ENCODE peak calls at places on chromosomes 13 and 19, in eight cellular contexts. One of them, this sample, is unnamed.

GRCh38 chr13:25165664-25166063 is 6.4 kb downstream of the AMER2 start:
- DNase-seq in progenitor cell of endocrine pancreas: no peak
- DNase-seq in fibroblast of villous mesenchyme: no peak
- DNase-seq in HFF-Myc: no peak
- DNase-seq in ELR: no peak
- DNase-seq in HFFc6: no peak
- DNase-seq in Panc1: no peak
- DNase-seq in foreskin fibroblast: no peak
- DNase-seq in this sample: no peak

GRCh38 chr13:109211616-109212015 is 574.8 kb downstream of the IRS2 start:
- DNase-seq in progenitor cell of endocrine pancreas: no peak
- DNase-seq in fibroblast of villous mesenchyme: peak
- DNase-seq in HFF-Myc: no peak
- DNase-seq in ELR: peak
- DNase-seq in HFFc6: peak
- DNase-seq in Panc1: no peak
- DNase-seq in foreskin fibroblast: peak
- DNase-seq in this sample: no peak

GRCh38 chr13:23469901-23470525 is 36.5 kb upstream of the SACS start:
- DNase-seq in progenitor cell of endocrine pancreas: no peak
- DNase-seq in fibroblast of villous mesenchyme: peak
- DNase-seq in HFF-Myc: peak
- DNase-seq in ELR: peak
- DNase-seq in HFFc6: peak
- DNase-seq in Panc1: no peak
- DNase-seq in foreskin fibroblast: peak
- DNase-seq in this sample: peak

GRCh38 chr19:3548594-3548993 is 8.8 kb downstream of the MFSD12 start:
- DNase-seq in progenitor cell of endocrine pancreas: no peak
- DNase-seq in fibroblast of villous mesenchyme: no peak
- DNase-seq in HFF-Myc: no peak
- DNase-seq in ELR: no peak
- DNase-seq in HFFc6: no peak
- DNase-seq in Panc1: no peak
- DNase-seq in foreskin fibroblast: no peak
- DNase-seq in this sample: no peak

GRCh38 chr13:52760078-52760477 is 20.5 kb upstream of the CNMD start:
- DNase-seq in progenitor cell of endocrine pancreas: no peak
- DNase-seq in fibroblast of villous mesenchyme: no peak
- DNase-seq in HFF-Myc: no peak
- DNase-seq in ELR: no peak
- DNase-seq in HFFc6: no peak
- DNase-seq in Panc1: no peak
- DNase-seq in foreskin fibroblast: no peak
- DNase-seq in this sample: no peak

GRCh38 chr19:7257148-7258041 is 36.8 kb downstream of the INSR start:
- DNase-seq in progenitor cell of endocrine pancreas: peak
- DNase-seq in fibroblast of villous mesenchyme: peak
- DNase-seq in HFF-Myc: peak
- DNase-seq in ELR: peak
- DNase-seq in HFFc6: peak
- DNase-seq in Panc1: peak
- DNase-seq in foreskin fibroblast: no peak
- DNase-seq in this sample: peak

GRCh38 chr19:28509079-28509895 is 703.7 kb downstream of the UQCRFS1 start:
- DNase-seq in progenitor cell of endocrine pancreas: no peak
- DNase-seq in fibroblast of villous mesenchyme: no peak
- DNase-seq in HFF-Myc: no peak
- DNase-seq in ELR: no peak
- DNase-seq in HFFc6: no peak
- DNase-seq in Panc1: no peak
- DNase-seq in foreskin fibroblast: no peak
- DNase-seq in this sample: no peak

GRCh38 chr19:55179570-55180484 is at the start of gene SYT5:
- DNase-seq in progenitor cell of endocrine pancreas: peak
- DNase-seq in fibroblast of villous mesenchyme: peak
- DNase-seq in HFF-Myc: no peak
- DNase-seq in ELR: peak
- DNase-seq in HFFc6: no peak
- DNase-seq in Panc1: no peak
- DNase-seq in foreskin fibroblast: no peak
- DNase-seq in this sample: no peak

GRCh38 chr19:14775855-14776254 is 2.5 kb downstream of the ADGRE2 start:
- DNase-seq in progenitor cell of endocrine pancreas: no peak
- DNase-seq in fibroblast of villous mesenchyme: no peak
- DNase-seq in HFF-Myc: no peak
- DNase-seq in ELR: no peak
- DNase-seq in HFFc6: no peak
- DNase-seq in Panc1: no peak
- DNase-seq in foreskin fibroblast: no peak
- DNase-seq in this sample: no peak

This sample was measured in fibroblast of mammary gland.